ENCODE peak calls at places on chromosomes 7 and 10, in eight cellular contexts. One of them, this sample, is unnamed. For H3K4me1, the result is how much of the 10 kb centered on the place peaks cover.

GRCh38 chr7:149282331-149282655 is 20.3 kb downstream of the ZNF783 start:
- DNase-seq in CD8-positive, alpha-beta T cell: no peak
- DNase-seq in sigmoid colon: no peak
- DNase-seq in HCT116: no peak
- DNase-seq in psoas muscle: no peak
- DNase-seq in cardiac muscle cell: no peak
- DNase-seq in esophagus squamous epithelium: no peak
- DNase-seq in IMR-90: no peak
- DNase-seq in this sample: no peak

GRCh38 chr7:128112781-128113221 is 81.6 kb upstream of the LRRC4 start:
- DNase-seq in CD8-positive, alpha-beta T cell: peak
- DNase-seq in sigmoid colon: peak
- DNase-seq in HCT116: no peak
- DNase-seq in psoas muscle: no peak
- DNase-seq in cardiac muscle cell: no peak
- DNase-seq in esophagus squamous epithelium: no peak
- DNase-seq in IMR-90: no peak
- DNase-seq in this sample: no peak

GRCh38 chr7:12423355-12423994 is 19.8 kb upstream of the VWDE start:
- DNase-seq in CD8-positive, alpha-beta T cell: no peak
- DNase-seq in sigmoid colon: no peak
- DNase-seq in HCT116: no peak
- DNase-seq in psoas muscle: no peak
- DNase-seq in cardiac muscle cell: no peak
- DNase-seq in esophagus squamous epithelium: no peak
- DNase-seq in IMR-90: peak
- DNase-seq in this sample: no peak

GRCh38 chr10:99667108-99667751 is 7.9 kb downstream of the ENTPD7 start:
- DNase-seq in CD8-positive, alpha-beta T cell: no peak
- DNase-seq in sigmoid colon: no peak
- DNase-seq in HCT116: peak
- DNase-seq in psoas muscle: no peak
- DNase-seq in cardiac muscle cell: no peak
- DNase-seq in esophagus squamous epithelium: no peak
- DNase-seq in IMR-90: peak
- DNase-seq in this sample: no peak

GRCh38 chr7:157269341-157270059 is 67.3 kb upstream of the DNAJB6 start:
- DNase-seq in CD8-positive, alpha-beta T cell: no peak
- DNase-seq in sigmoid colon: peak
- DNase-seq in HCT116: no peak
- DNase-seq in psoas muscle: no peak
- DNase-seq in cardiac muscle cell: no peak
- DNase-seq in esophagus squamous epithelium: no peak
- DNase-seq in IMR-90: no peak
- DNase-seq in this sample: no peak

GRCh38 chr10:61398730-61399129 is 54.5 kb downstream of the TMEM26 start:
- DNase-seq in CD8-positive, alpha-beta T cell: no peak
- DNase-seq in sigmoid colon: no peak
- DNase-seq in HCT116: no peak
- DNase-seq in psoas muscle: no peak
- DNase-seq in cardiac muscle cell: no peak
- DNase-seq in esophagus squamous epithelium: no peak
- DNase-seq in IMR-90: peak
- DNase-seq in this sample: no peak

GRCh38 chr7:40720401-40720800 is 585.6 kb downstream of the SUGCT start:
- DNase-seq in CD8-positive, alpha-beta T cell: no peak
- DNase-seq in sigmoid colon: no peak
- DNase-seq in HCT116: no peak
- DNase-seq in psoas muscle: no peak
- DNase-seq in cardiac muscle cell: no peak
- DNase-seq in esophagus squamous epithelium: no peak
- DNase-seq in IMR-90: peak
- DNase-seq in this sample: no peak

GRCh38 chr7:10934292-10934691 is 39.4 kb upstream of the PHF14 start:
- DNase-seq in CD8-positive, alpha-beta T cell: no peak
- DNase-seq in sigmoid colon: no peak
- DNase-seq in HCT116: no peak
- DNase-seq in psoas muscle: no peak
- DNase-seq in cardiac muscle cell: no peak
- DNase-seq in esophagus squamous epithelium: no peak
- DNase-seq in IMR-90: peak
- DNase-seq in this sample: no peak

GRCh38 chr10:75428434-75429158 is 2.8 kb upstream of the LRMDA start:
- DNase-seq in CD8-positive, alpha-beta T cell: no peak
- DNase-seq in sigmoid colon: no peak
- DNase-seq in HCT116: no peak
- DNase-seq in psoas muscle: no peak
- DNase-seq in cardiac muscle cell: no peak
- DNase-seq in esophagus squamous epithelium: no peak
- DNase-seq in IMR-90: peak
- DNase-seq in this sample: no peak
- H3K4me1 ChIP-seq in CD8-positive, alpha-beta T cell: under half
- H3K4me1 ChIP-seq in sigmoid colon: under half
- H3K4me1 ChIP-seq in HCT116: under half
- H3K4me1 ChIP-seq in psoas muscle: under half
- H3K4me1 ChIP-seq in cardiac muscle cell: under half
- H3K4me1 ChIP-seq in esophagus squamous epithelium: under half
- H3K4me1 ChIP-seq in IMR-90: under half
- H3K4me1 ChIP-seq in this sample: under half

DNA sequence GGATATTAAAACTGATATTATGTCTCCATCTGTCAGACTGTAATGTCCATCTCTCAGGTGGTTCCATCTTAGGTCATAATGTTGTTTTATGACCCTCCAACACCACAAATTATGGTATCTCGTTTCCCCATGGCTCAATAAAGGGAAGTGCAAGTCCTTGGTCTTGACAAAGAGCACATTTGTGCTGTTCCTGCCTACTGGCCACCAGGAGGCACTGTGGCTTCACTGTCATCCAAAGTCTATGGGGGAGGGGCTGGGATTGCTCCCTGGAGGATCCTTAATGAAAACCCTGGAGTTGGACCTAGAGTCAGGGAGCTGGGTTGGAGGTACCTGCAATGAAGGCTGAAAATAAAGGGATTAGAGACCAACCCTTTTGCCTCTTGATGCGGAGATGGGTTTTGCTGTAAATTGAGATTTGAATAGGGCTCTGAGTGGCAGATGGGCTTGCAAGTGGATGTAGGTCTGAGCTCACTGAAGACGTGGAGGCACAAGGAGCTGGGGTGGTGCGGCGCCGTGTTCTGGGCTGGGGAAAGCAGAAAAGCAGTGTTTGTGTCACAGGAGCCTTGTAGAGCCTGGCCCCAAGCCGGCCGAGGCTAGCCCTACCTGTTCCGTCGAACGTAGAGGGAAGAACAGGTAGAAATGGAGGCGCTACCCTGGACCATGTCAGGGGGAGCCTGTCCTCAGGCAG is 180.5 kb upstream of the PRSS58 start:
- DNase-seq in CD8-positive, alpha-beta T cell: no peak
- DNase-seq in sigmoid colon: no peak
- DNase-seq in HCT116: peak
- DNase-seq in psoas muscle: no peak
- DNase-seq in cardiac muscle cell: peak
- DNase-seq in esophagus squamous epithelium: no peak
- DNase-seq in IMR-90: peak
- DNase-seq in this sample: no peak
- TF ChIP-seq CTCF in CD8-positive, alpha-beta T cell: peak
- TF ChIP-seq CTCF in sigmoid colon: no peak
- TF ChIP-seq CTCF in HCT116: peak
- TF ChIP-seq CTCF in psoas muscle: peak
- TF ChIP-seq CTCF in cardiac muscle cell: peak
- TF ChIP-seq CTCF in esophagus squamous epithelium: peak
- TF ChIP-seq CTCF in IMR-90: peak
- TF ChIP-seq CTCF in this sample: peak

DNA sequence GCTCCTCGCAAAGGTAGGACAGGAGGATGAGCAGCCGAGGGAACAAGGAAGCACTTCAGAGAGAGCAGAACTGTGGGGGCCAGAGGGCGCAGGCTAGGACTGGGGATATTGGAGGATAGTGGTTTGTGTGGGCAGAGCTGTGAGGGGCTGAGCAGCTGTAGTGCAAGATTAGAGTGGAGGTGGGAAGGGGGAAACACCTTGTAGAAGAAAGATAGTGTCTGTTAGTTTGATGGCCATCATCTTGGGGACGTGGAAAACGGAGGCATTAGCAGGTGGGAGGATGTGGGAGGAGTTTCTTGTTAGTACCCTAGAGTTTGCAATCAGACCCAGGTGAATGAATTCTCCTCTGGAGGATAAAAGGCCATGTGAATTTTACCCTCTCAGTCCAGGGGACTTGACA is 33.9 kb downstream of the PRSS2 start:
- DNase-seq in CD8-positive, alpha-beta T cell: no peak
- DNase-seq in sigmoid colon: no peak
- DNase-seq in HCT116: no peak
- DNase-seq in psoas muscle: no peak
- DNase-seq in cardiac muscle cell: no peak
- DNase-seq in esophagus squamous epithelium: no peak
- DNase-seq in IMR-90: no peak
- DNase-seq in this sample: no peak
- H3K4me1 ChIP-seq in CD8-positive, alpha-beta T cell: half or more
- H3K4me1 ChIP-seq in sigmoid colon: under half
- H3K4me1 ChIP-seq in HCT116: under half
- H3K4me1 ChIP-seq in psoas muscle: under half
- H3K4me1 ChIP-seq in cardiac muscle cell: under half
- H3K4me1 ChIP-seq in esophagus squamous epithelium: under half
- H3K4me1 ChIP-seq in IMR-90: under half
- H3K4me1 ChIP-seq in this sample: under half

GRCh38 chr7:2736411-2736914 is 48.5 kb downstream of the AMZ1 start:
- DNase-seq in CD8-positive, alpha-beta T cell: no peak
- DNase-seq in sigmoid colon: peak
- DNase-seq in HCT116: no peak
- DNase-seq in psoas muscle: no peak
- DNase-seq in cardiac muscle cell: peak
- DNase-seq in esophagus squamous epithelium: no peak
- DNase-seq in IMR-90: no peak
- DNase-seq in this sample: no peak
- TF ChIP-seq CTCF in CD8-positive, alpha-beta T cell: no peak
- TF ChIP-seq CTCF in sigmoid colon: no peak
- TF ChIP-seq CTCF in HCT116: no peak
- TF ChIP-seq CTCF in psoas muscle: no peak
- TF ChIP-seq CTCF in cardiac muscle cell: no peak
- TF ChIP-seq CTCF in esophagus squamous epithelium: no peak
- TF ChIP-seq CTCF in IMR-90: no peak
- TF ChIP-seq CTCF in this sample: no peak

GRCh38 chr10:79445708-79446450 is 455 bp upstream of the ZCCHC24 start:
- DNase-seq in CD8-positive, alpha-beta T cell: peak
- DNase-seq in sigmoid colon: peak
- DNase-seq in HCT116: peak
- DNase-seq in psoas muscle: peak
- DNase-seq in cardiac muscle cell: peak
- DNase-seq in esophagus squamous epithelium: peak
- DNase-seq in IMR-90: peak
- DNase-seq in this sample: peak
- H3K4me1 ChIP-seq in CD8-positive, alpha-beta T cell: under half
- H3K4me1 ChIP-seq in sigmoid colon: under half
- H3K4me1 ChIP-seq in HCT116: under half
- H3K4me1 ChIP-seq in psoas muscle: half or more
- H3K4me1 ChIP-seq in cardiac muscle cell: under half
- H3K4me1 ChIP-seq in esophagus squamous epithelium: under half
- H3K4me1 ChIP-seq in IMR-90: under half
- H3K4me1 ChIP-seq in this sample: under half

GRCh38 chr10:71725249-71725648 is 5.7 kb upstream of the C10orf105 start:
- DNase-seq in CD8-positive, alpha-beta T cell: no peak
- DNase-seq in sigmoid colon: no peak
- DNase-seq in HCT116: no peak
- DNase-seq in psoas muscle: no peak
- DNase-seq in cardiac muscle cell: no peak
- DNase-seq in esophagus squamous epithelium: no peak
- DNase-seq in IMR-90: no peak
- DNase-seq in this sample: no peak

GRCh38 chr10:71727429-71728217 is 8.0 kb upstream of the C10orf105 start:
- DNase-seq in CD8-positive, alpha-beta T cell: peak
- DNase-seq in sigmoid colon: peak
- DNase-seq in HCT116: no peak
- DNase-seq in psoas muscle: peak
- DNase-seq in cardiac muscle cell: peak
- DNase-seq in esophagus squamous epithelium: peak
- DNase-seq in IMR-90: no peak
- DNase-seq in this sample: no peak

GRCh38 chr10:71724539-71724938 is 5.0 kb upstream of the C10orf105 start:
- DNase-seq in CD8-positive, alpha-beta T cell: no peak
- DNase-seq in sigmoid colon: no peak
- DNase-seq in HCT116: no peak
- DNase-seq in psoas muscle: no peak
- DNase-seq in cardiac muscle cell: no peak
- DNase-seq in esophagus squamous epithelium: no peak
- DNase-seq in IMR-90: no peak
- DNase-seq in this sample: no peak

GRCh38 chr10:71726673-71727428 is 7.3 kb upstream of the C10orf105 start:
- DNase-seq in CD8-positive, alpha-beta T cell: peak
- DNase-seq in sigmoid colon: no peak
- DNase-seq in HCT116: no peak
- DNase-seq in psoas muscle: no peak
- DNase-seq in cardiac muscle cell: no peak
- DNase-seq in esophagus squamous epithelium: no peak
- DNase-seq in IMR-90: no peak
- DNase-seq in this sample: no peak

DNA sequence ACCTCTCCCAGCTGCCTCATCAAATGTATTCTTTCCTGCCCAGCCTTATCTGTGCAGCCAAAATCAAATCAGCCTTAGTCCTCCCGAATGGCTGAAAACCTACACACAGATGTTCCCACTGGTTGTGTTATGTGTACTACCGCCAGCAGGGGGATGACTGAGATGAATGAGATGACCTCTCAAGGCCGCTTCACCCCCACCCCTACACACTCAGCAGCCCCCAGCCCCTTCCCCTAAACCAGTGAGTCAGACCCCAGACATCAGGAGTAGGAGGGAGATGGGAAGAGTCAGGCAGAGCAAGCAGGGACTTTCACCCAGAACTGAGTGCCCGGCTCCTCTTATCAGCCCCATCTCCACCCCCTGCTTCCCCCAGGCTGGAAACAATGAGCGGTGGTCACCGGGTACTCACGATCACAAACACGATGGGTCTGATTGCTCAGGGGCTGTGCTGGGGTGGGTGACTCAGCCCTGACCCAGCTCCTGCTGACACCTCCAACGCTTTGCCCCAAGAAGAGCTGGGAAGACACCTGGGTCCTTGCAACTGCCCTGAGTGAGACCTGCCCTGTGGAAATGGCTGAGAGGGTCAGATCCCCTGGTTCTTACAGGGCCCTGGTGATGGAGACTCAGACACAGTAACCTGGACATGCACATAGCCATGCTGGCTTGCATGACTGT is 6.6 kb upstream of the C10orf105 start:
- DNase-seq in CD8-positive, alpha-beta T cell: peak
- DNase-seq in sigmoid colon: no peak
- DNase-seq in HCT116: no peak
- DNase-seq in psoas muscle: no peak
- DNase-seq in cardiac muscle cell: no peak
- DNase-seq in esophagus squamous epithelium: no peak
- DNase-seq in IMR-90: peak
- DNase-seq in this sample: no peak
- TF ChIP-seq CTCF in CD8-positive, alpha-beta T cell: peak
- TF ChIP-seq CTCF in sigmoid colon: no peak
- TF ChIP-seq CTCF in HCT116: peak
- TF ChIP-seq CTCF in psoas muscle: no peak
- TF ChIP-seq CTCF in cardiac muscle cell: peak
- TF ChIP-seq CTCF in esophagus squamous epithelium: peak
- TF ChIP-seq CTCF in IMR-90: peak
- TF ChIP-seq CTCF in this sample: no peak

This sample was measured in Panc1.